ENCODE peak calls at places on chromosomes 12 and 14, in six cellular contexts. C is NCI-H226; F is posterior cingulate gyrus; R is neural crest cell; D is hepatic stellate cell; Z is activated CD4-positive, alpha-beta T cell treated with anti-CD3 and anti-CD28 coated beads for 24 hours. J is an unnamed sample.

GRCh38 chr14:30194769-30195168 is 267.1 kb upstream of the PRKD1 start:
- DNase-seq in D (peak; percentile 24), C (peak; percentile 65), Z (no peak), F (no peak), R (no peak), J (peak; percentile 30)

GRCh38 chr12:66111605-66112004 is 18.9 kb downstream of the LLPH start:
- DNase-seq in D (no peak), Z (no peak), F (no peak), C (peak; percentile 43), R (no peak), J (peak; percentile 11)

GRCh38 chr14:69818760-69819191 is 21.7 kb upstream of the SLC10A1 start:
- DNase-seq in Z (peak; percentile 72), C (peak; percentile 33), F (no peak), D (peak; percentile 61), R (peak; percentile 84), J (no peak)

GRCh38 chr12:1933342-1933992 is 15.0 kb upstream of the CACNA2D4 start:
- DNase-seq in C (no peak), F (peak; percentile 79), R (no peak), D (peak; percentile 71), Z (no peak), J (no peak)

GRCh38 chr14:77547512-77547911 is 48.9 kb upstream of the ISM2 start:
- DNase-seq in C (no peak), F (no peak), D (no peak), R (no peak), Z (no peak), J (no peak)

GRCh38 chr12:93098077-93098476 is 169.0 kb upstream of the EEA1 start:
- DNase-seq in C (no peak), R (peak; percentile 48), D (no peak), Z (peak; percentile 56), F (no peak), J (peak; percentile 69)

GRCh38 chr12:103868215-103868614 is 27.2 kb upstream of the NT5DC3 start:
- DNase-seq in R (no peak), D (no peak), Z (no peak), F (no peak), C (no peak), J (no peak)

GRCh38 chr12:89574736-89575208 is 48.9 kb upstream of the POC1B start:
- DNase-seq in Z (no peak), D (peak; percentile 2), C (peak; percentile 54), F (no peak), R (no peak), J (peak; percentile 43)

GRCh38 chr14:49939884-49940510 is 47.1 kb downstream of the ARF6 start:
- DNase-seq in C (no peak), R (no peak), D (no peak), F (no peak), Z (no peak), J (no peak)

J was measured in GF-D8.